ENCODE peak calls at places on chromosomes 7 and 10, in five cellular contexts. Q, S, K, W and B are unnamed samples.
A peak's percentile ranks its signal among the peaks of the same experiment; 100 is the strongest.

GRCh38 chr10:112137381-112137987 is 46.1 kb downstream of the GPAM start:
- DNase-seq in Q (peak; percentile 89), S (no peak), K (peak; percentile 71), W (peak; percentile 24), B (no peak)

GRCh38 chr7:85593355-85593754 is 406.5 kb upstream of the SEMA3D start:
- DNase-seq in Q (no peak), S (no peak), K (peak; percentile 65), W (no peak), B (no peak)

GRCh38 chr10:22246680-22247391 is 29.0 kb upstream of the EBLN1 start:
- DNase-seq in Q (no peak), S (peak; percentile 96), K (no peak), W (no peak), B (no peak)

GRCh38 chr10:34716958-34717357 is 98.1 kb downstream of the PARD3 start:
- DNase-seq in Q (no peak), S (peak; percentile 54), K (no peak), W (no peak), B (no peak)

GRCh38 chr7:115782716-115783460 is 247.7 kb downstream of the TFEC start:
- DNase-seq in Q (no peak), S (no peak), K (no peak), W (no peak), B (no peak)

GRCh38 chr7:12706900-12707536 is 19.6 kb downstream of the ARL4A start:
- DNase-seq in Q (no peak), S (no peak), K (no peak), W (no peak), B (no peak)

GRCh38 chr10:23157239-23157661 is 34.9 kb upstream of the PTF1A start:
- DNase-seq in Q (no peak), S (no peak), K (no peak), W (no peak), B (no peak)

GRCh38 chr10:87504307-87504666 is 406 bp upstream of the MINPP1 start:
- DNase-seq in Q (no peak), S (no peak), K (no peak), W (no peak), B (no peak)

GRCh38 chr7:133186060-133186459 is 66.8 kb upstream of the EXOC4 start:
- DNase-seq in Q (no peak), S (no peak), K (no peak), W (no peak), B (no peak)

GRCh38 chr10:99975942-99976809 is 33.6 kb downstream of the DNMBP start:
- DNase-seq in Q (no peak), S (no peak), K (no peak), W (peak; percentile 33), B (no peak)
- H3K4me3 ChIP-seq in Q (no peak overlapping the region), S (peak overlapping the region; percentile 34), K (no peak overlapping the region), W (no peak overlapping the region), B (no peak overlapping the region)

GRCh38 chr10:117449636-117450035 is 74.4 kb upstream of the PDZD8 start:
- DNase-seq in Q (no peak), S (no peak), K (no peak), W (no peak), B (no peak)
- TF ChIP-seq CTCF in Q (no peak), S (peak; percentile 34), K (no peak), W (no peak), B (no peak)

GRCh38 chr7:27242580-27243339 is at the start of gene EVX1:
- DNase-seq in Q (no peak), S (no peak), K (no peak), W (no peak), B (no peak)
- H3K27me3 ChIP-seq in Q (peaks cover 100% of the 10 kb centered on the region), S (peaks cover 27% of the 10 kb centered on the region), K (peaks cover 3% of the 10 kb centered on the region), W (peaks cover 3% of the 10 kb centered on the region), B (peaks cover 64% of the 10 kb centered on the region)

DNA sequence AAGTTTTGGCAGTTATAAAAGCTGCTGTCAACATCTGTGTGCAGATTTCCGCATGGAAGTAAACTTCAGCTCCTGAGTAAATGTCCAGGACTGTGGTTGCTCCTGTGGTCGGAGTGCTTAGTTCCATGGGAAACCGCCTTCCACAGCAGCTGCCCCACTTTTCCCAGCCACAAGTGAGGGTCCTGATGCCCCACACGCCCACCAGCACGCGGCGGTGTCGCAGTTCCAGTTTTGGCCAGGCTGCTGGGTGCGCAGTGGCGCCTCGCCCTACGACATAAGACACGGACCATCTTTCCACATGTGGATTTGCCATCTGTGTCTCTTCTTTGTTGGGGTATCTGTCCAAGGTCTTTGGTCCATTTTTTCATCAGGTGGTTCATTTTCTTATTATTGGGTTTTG is 167.1 kb downstream of the DIP2C start:
- DNase-seq in Q (no peak), S (no peak), K (no peak), W (no peak), B (no peak)
- H3K4me3 ChIP-seq in Q (no peak overlapping the region), S (no peak overlapping the region), K (no peak overlapping the region), W (no peak overlapping the region), B (no peak overlapping the region)

GRCh38 chr10:74206727-74207126 is 55.7 kb downstream of the ADK start:
- DNase-seq in Q (no peak), S (peak; percentile 69), K (no peak), W (no peak), B (no peak)

GRCh38 chr10:74213019-74213418 is 62.0 kb downstream of the ADK start:
- DNase-seq in Q (no peak), S (no peak), K (no peak), W (no peak), B (no peak)

GRCh38 chr10:74208997-74209396 is 58.0 kb downstream of the ADK start:
- DNase-seq in Q (no peak), S (no peak), K (no peak), W (no peak), B (no peak)

GRCh38 chr10:74207681-74208080 is 56.7 kb downstream of the ADK start:
- DNase-seq in Q (no peak), S (no peak), K (no peak), W (no peak), B (no peak)

GRCh38 chr10:74208081-74208480 is 57.1 kb downstream of the ADK start:
- DNase-seq in Q (no peak), S (no peak), K (no peak), W (no peak), B (no peak)
- TF ChIP-seq CTCF in Q (no peak), S (no peak), K (no peak), W (no peak), B (no peak)

GRCh38 chr7:121331574-121331973 is 2.8 kb downstream of the WNT16 start:
- DNase-seq in Q (no peak), S (no peak), K (no peak), W (no peak), B (no peak)
- H3K27me3 ChIP-seq in Q (peaks cover 82% of the 10 kb centered on the region), S (no peaks in the 10 kb centered on the region), K (peaks cover 4% of the 10 kb centered on the region), W (no peaks in the 10 kb centered on the region), B (peaks cover 24% of the 10 kb centered on the region)